ENCODE peak calls at places on chromosomes 7 and 10, in seven cellular contexts. D, Y, P, M, L, X and V are unnamed samples.

GRCh38 chr7:54785261-54785660 is 26.2 kb upstream of the SEC61G start:
- DNase-seq in D (no peak), Y (no peak), P (no peak), M (no peak), L (no peak), X (no peak), V (no peak)

GRCh38 chr10:27893320-27894014 is 105.4 kb downstream of the ODAD2 start:
- DNase-seq in D (no peak), Y (no peak), P (no peak), M (no peak), L (no peak), X (peak), V (no peak)

GRCh38 chr10:77529050-77529576 is 108.5 kb downstream of the KCNMA1 start:
- DNase-seq in D (no peak), Y (no peak), P (no peak), M (no peak), L (no peak), X (no peak), V (no peak)

GRCh38 chr7:97307521-97308108 is 190.1 kb downstream of the SDHAF3 start:
- DNase-seq in D (no peak), Y (no peak), P (no peak), M (no peak), L (no peak), X (no peak), V (no peak)

GRCh38 chr10:72030762-72031543 is 57.4 kb downstream of the SPOCK2 start:
- DNase-seq in D (no peak), Y (peak), P (peak), M (no peak), L (peak), X (no peak), V (no peak)

GRCh38 chr7:143447500-143447899 is 4.2 kb downstream of the TAS2R60 start:
- DNase-seq in D (no peak), Y (no peak), P (no peak), M (no peak), L (no peak), X (no peak), V (no peak)

GRCh38 chr7:24763303-24763901 is 6.1 kb upstream of the GSDME start:
- DNase-seq in D (no peak), Y (no peak), P (no peak), M (no peak), L (no peak), X (no peak), V (no peak)

GRCh38 chr7:33185786-33186185 is 56.4 kb downstream of the BBS9 start:
- DNase-seq in D (peak), Y (no peak), P (no peak), M (no peak), L (peak), X (peak), V (no peak)

GRCh38 chr10:124639646-124640045 is 104.5 kb downstream of the FAM53B start:
- DNase-seq in D (no peak), Y (no peak), P (no peak), M (no peak), L (no peak), X (no peak), V (no peak)

GRCh38 chr7:80842479-80842797 is 76.4 kb downstream of the SEMA3C start:
- DNase-seq in D (no peak), Y (no peak), P (no peak), M (no peak), L (no peak), X (no peak), V (no peak)

GRCh38 chr10:103598654-103599115 is 105.2 kb downstream of the NEURL1 start:
- DNase-seq in D (no peak), Y (no peak), P (peak), M (no peak), L (peak), X (peak), V (no peak)

GRCh38 chr7:157436076-157436475 is 99.3 kb downstream of the DNAJB6 start:
- DNase-seq in D (no peak), Y (no peak), P (no peak), M (no peak), L (no peak), X (no peak), V (no peak)

GRCh38 chr10:6729071-6729773 is 149.1 kb upstream of the PRKCQ start:
- DNase-seq in D (no peak), Y (no peak), P (no peak), M (no peak), L (no peak), X (no peak), V (no peak)

GRCh38 chr7:42137431-42137830 is 99.6 kb downstream of the GLI3 start:
- DNase-seq in D (no peak), Y (no peak), P (no peak), M (no peak), L (no peak), X (no peak), V (no peak)

GRCh38 chr10:77357611-77358010 is 280.0 kb downstream of the KCNMA1 start:
- DNase-seq in D (no peak), Y (no peak), P (no peak), M (no peak), L (no peak), X (no peak), V (no peak)

GRCh38 chr7:137127806-137128205 is 215.7 kb downstream of the PTN start:
- DNase-seq in D (no peak), Y (no peak), P (no peak), M (no peak), L (no peak), X (no peak), V (no peak)

GRCh38 chr10:97553575-97554100 is 18.9 kb upstream of the ANKRD2 start:
- DNase-seq in D (peak), Y (peak), P (peak), M (peak), L (peak), X (no peak), V (peak)

GRCh38 chr7:1586126-1586826 is 16.4 kb upstream of the PSMG3 start:
- DNase-seq in D (no peak), Y (no peak), P (no peak), M (no peak), L (no peak), X (no peak), V (no peak)

GRCh38 chr10:35421553-35422178 is 85.4 kb downstream of the CCNY start:
- DNase-seq in D (no peak), Y (no peak), P (no peak), M (no peak), L (no peak), X (peak), V (no peak)

GRCh38 chr10:5643356-5643755 is 23.0 kb downstream of the ASB13 start:
- DNase-seq in D (no peak), Y (no peak), P (no peak), M (no peak), L (no peak), X (no peak), V (no peak)

GRCh38 chr7:120944826-120945562 is 5.6 kb upstream of the ING3 start:
- DNase-seq in D (no peak), Y (no peak), P (no peak), M (no peak), L (no peak), X (no peak), V (no peak)

GRCh38 chr10:51344371-51344770 is 270.1 kb downstream of the PRKG1 start:
- DNase-seq in D (no peak), Y (no peak), P (no peak), M (no peak), L (no peak), X (no peak), V (no peak)

GRCh38 chr10:132774905-132775863 is 10.8 kb downstream of the NKX6-2 start:
- DNase-seq in D (no peak), Y (peak), P (peak), M (no peak), L (no peak), X (peak), V (no peak)

GRCh38 chr10:91901784-91902677 is 7.3 kb downstream of the FGFBP3 start:
- DNase-seq in D (no peak), Y (no peak), P (no peak), M (no peak), L (no peak), X (peak), V (no peak)

GRCh38 chr7:23065974-23066373 is 39.6 kb upstream of the KLHL7 start:
- DNase-seq in D (no peak), Y (no peak), P (no peak), M (no peak), L (no peak), X (no peak), V (no peak)

GRCh38 chr7:130662426-130662825 is 6.1 kb downstream of the COPG2 start:
- DNase-seq in D (no peak), Y (no peak), P (no peak), M (no peak), L (no peak), X (no peak), V (no peak)

GRCh38 chr10:86083664-86084175 is 282.9 kb downstream of the GRID1 start:
- DNase-seq in D (no peak), Y (no peak), P (no peak), M (no peak), L (no peak), X (no peak), V (no peak)

GRCh38 chr7:45088146-45088701 is 545 bp downstream of the NACAD start:
- DNase-seq in D (no peak), Y (no peak), P (no peak), M (no peak), L (no peak), X (no peak), V (no peak)

GRCh38 chr7:16323313-16323712 is 98.0 kb downstream of the CRPPA start:
- DNase-seq in D (no peak), Y (no peak), P (no peak), M (no peak), L (no peak), X (no peak), V (no peak)

GRCh38 chr7:35420657-35421056 is 166.8 kb upstream of the TBX20 start:
- DNase-seq in D (no peak), Y (no peak), P (no peak), M (no peak), L (no peak), X (no peak), V (no peak)

GRCh38 chr10:59672150-59672875 is 37.3 kb downstream of the SLC16A9 start:
- DNase-seq in D (no peak), Y (no peak), P (no peak), M (no peak), L (no peak), X (no peak), V (no peak)

GRCh38 chr10:6097063-6097462 is 8.2 kb downstream of the RBM17 start:
- DNase-seq in D (no peak), Y (no peak), P (no peak), M (no peak), L (no peak), X (no peak), V (no peak)

GRCh38 chr7:105246195-105247078 is 142.3 kb downstream of the SRPK2 start:
- DNase-seq in D (no peak), Y (no peak), P (no peak), M (no peak), L (no peak), X (no peak), V (no peak)